ENCODE peak calls at places on chromosomes 11 and 22, in six cellular contexts. W is caudate nucleus, S is OCI-LY7, A is upper lobe of right lung, M is tibial nerve, K is tibial artery. D is an unnamed sample.

GRCh38 chr22:30196141-30196866 is 50.3 kb downstream of the LIF start:
- DNase-seq in W (no peak), S (peak; percentile 55), A (peak; percentile 86), M (peak; percentile 80), K (peak; percentile 77), D (peak; percentile 43)

GRCh38 chr11:109795234-109795633 is 298.0 kb upstream of the ZC3H12C start:
- DNase-seq in W (no peak), S (no peak), A (no peak), M (no peak), K (no peak), D (no peak)

GRCh38 chr22:24208012-24208749 is 26.9 kb downstream of the SUSD2 start:
- DNase-seq in W (no peak), S (no peak), A (no peak), M (peak; percentile 80), K (peak; percentile 78), D (no peak)

GRCh38 chr11:13446444-13446843 is 16.6 kb downstream of the BTBD10 start:
- DNase-seq in W (no peak), S (no peak), A (no peak), M (no peak), K (no peak), D (no peak)

GRCh38 chr11:44078794-44079193 is 12.7 kb downstream of the ACCS start:
- DNase-seq in W (no peak), S (no peak), A (no peak), M (no peak), K (no peak), D (no peak)

GRCh38 chr22:19741053-19741452 is 17.7 kb downstream of the GP1BB start:
- DNase-seq in W (no peak), S (no peak), A (no peak), M (no peak), K (no peak), D (no peak)

GRCh38 chr11:131749100-131749499 is 378.7 kb downstream of the NTM start:
- DNase-seq in W (no peak), S (no peak), A (no peak), M (no peak), K (no peak), D (no peak)

GRCh38 chr11:86676533-86677154 is 4.2 kb upstream of the ME3 start:
- DNase-seq in W (no peak), S (peak; percentile 3), A (no peak), M (no peak), K (no peak), D (no peak)

GRCh38 chr11:134406264-134407185 is 5.5 kb downstream of the B3GAT1 start:
- DNase-seq in W (no peak), S (no peak), A (no peak), M (no peak), K (no peak), D (no peak)

GRCh38 chr11:79026803-79027445 is 413.9 kb downstream of the TENM4 start:
- DNase-seq in W (no peak), S (no peak), A (no peak), M (no peak), K (no peak), D (no peak)

GRCh38 chr11:47189100-47189834 is 3.0 kb upstream of the PACSIN3 start:
- DNase-seq in W (no peak), S (no peak), A (no peak), M (no peak), K (no peak), D (no peak)

GRCh38 chr11:116798368-116798767 is 6.7 kb upstream of the APOA5 start:
- DNase-seq in W (no peak), S (no peak), A (no peak), M (no peak), K (no peak), D (no peak)

GRCh38 chr11:12139144-12139881 is 28.9 kb downstream of the MICAL2 start:
- DNase-seq in W (no peak), S (no peak), A (peak; percentile 67), M (no peak), K (peak; percentile 40), D (no peak)

GRCh38 chr22:46665151-46665695 is 45.0 kb downstream of the GRAMD4 start:
- DNase-seq in W (no peak), S (no peak), A (no peak), M (no peak), K (no peak), D (no peak)

GRCh38 chr11:60165538-60165937 is 17.3 kb downstream of the MS4A6A start:
- DNase-seq in W (no peak), S (no peak), A (no peak), M (no peak), K (no peak), D (no peak)

GRCh38 chr11:58658553-58659080 is 36.2 kb downstream of the CNTF start:
- DNase-seq in W (no peak), S (no peak), A (no peak), M (no peak), K (no peak), D (no peak)

GRCh38 chr11:68150029-68150428 is 28.8 kb upstream of the CHKA start:
- DNase-seq in W (no peak), S (no peak), A (peak; percentile 79), M (no peak), K (no peak), D (no peak)

GRCh38 chr11:46675288-46675851 is 25.0 kb downstream of the ARHGAP1 start:
- DNase-seq in W (no peak), S (no peak), A (peak; percentile 62), M (peak; percentile 88), K (peak; percentile 84), D (no peak)

GRCh38 chr11:77171885-77172665 is 44.0 kb downstream of the MYO7A start:
- DNase-seq in W (no peak), S (no peak), A (no peak), M (no peak), K (no peak), D (no peak)

GRCh38 chr11:117144477-117145392 is 648 bp downstream of the PAFAH1B2 start:
- DNase-seq in W (no peak), S (peak; percentile 64), A (peak; percentile 79), M (peak; percentile 47), K (peak; percentile 66), D (peak; percentile 37)

GRCh38 chr11:73176892-73177155 is 34.7 kb upstream of the FCHSD2 start:
- DNase-seq in W (no peak), S (no peak), A (no peak), M (no peak), K (no peak), D (no peak)

GRCh38 chr11:86954288-86955110 is 696 bp downstream of the FZD4 start:
- DNase-seq in W (no peak), S (no peak), A (peak; percentile 68), M (peak; percentile 57), K (peak; percentile 45), D (no peak)

GRCh38 chr22:21680830-21681565 is 15.2 kb downstream of the PPIL2 start:
- DNase-seq in W (no peak), S (no peak), A (no peak), M (no peak), K (no peak), D (no peak)

GRCh38 chr22:21681566-21682370 is 16.0 kb downstream of the PPIL2 start:
- DNase-seq in W (no peak), S (no peak), A (no peak), M (no peak), K (no peak), D (no peak)

GRCh38 chr22:21682385-21683175 is 16.8 kb downstream of the PPIL2 start:
- DNase-seq in W (no peak), S (no peak), A (no peak), M (no peak), K (no peak), D (no peak)

GRCh38 chr22:21677606-21678443 is 12.0 kb downstream of the PPIL2 start:
- DNase-seq in W (no peak), S (no peak), A (no peak), M (no peak), K (no peak), D (no peak)

DNA sequence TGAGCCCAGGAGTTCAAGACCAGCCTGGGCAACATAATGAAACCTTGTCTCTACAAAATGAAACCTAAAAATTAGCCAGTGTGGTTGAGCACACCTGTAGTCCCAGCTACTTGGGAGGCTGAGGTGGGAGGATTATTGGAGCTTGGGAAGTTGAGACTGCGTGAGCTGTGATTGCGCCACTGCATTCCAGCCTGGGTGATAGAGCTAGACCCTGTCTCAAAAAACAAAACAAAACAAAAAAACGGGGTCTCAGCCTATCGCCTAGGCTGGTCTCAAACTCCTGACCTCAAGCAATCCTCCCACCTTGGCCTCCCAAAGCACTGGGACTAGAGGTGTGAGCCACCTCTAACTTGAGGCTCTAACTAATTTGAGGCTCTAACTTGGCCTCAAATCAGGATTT is 13.6 kb downstream of the PPIL2 start:
- DNase-seq in W (no peak), S (no peak), A (no peak), M (no peak), K (no peak), D (no peak)
- H3K27ac ChIP-seq in W (no peak overlapping the region), S (no peak overlapping the region), A (no peak overlapping the region), M (no peak overlapping the region), K (no peak overlapping the region), D (no peak overlapping the region)

GRCh38 chr11:108732395-108732794 is 67.5 kb downstream of the DDX10 start:
- DNase-seq in W (no peak), S (no peak), A (no peak), M (no peak), K (no peak), D (no peak)
- H3K27ac ChIP-seq in W (no peak overlapping the region), S (no peak overlapping the region), A (no peak overlapping the region), M (no peak overlapping the region), K (no peak overlapping the region), D (no peak overlapping the region)

DNA sequence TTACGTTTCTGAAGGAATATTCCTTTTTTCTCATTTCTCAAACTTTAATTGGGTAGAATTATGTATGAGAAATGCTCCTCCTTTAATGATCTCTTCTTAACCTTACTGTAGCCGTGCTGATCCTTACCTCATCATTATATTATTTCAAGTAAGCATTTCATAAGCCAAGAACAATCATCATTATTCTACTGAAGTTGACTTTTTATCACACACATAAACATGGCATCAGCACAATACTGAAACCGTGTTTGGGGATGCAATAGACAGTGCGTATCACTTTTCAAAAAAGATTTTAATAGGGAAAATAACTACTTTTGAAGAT is 162.8 kb downstream of the ARHGAP42 start:
- DNase-seq in W (no peak), S (no peak), A (no peak), M (no peak), K (no peak), D (no peak)
- H3K27ac ChIP-seq in W (no peak overlapping the region), S (no peak overlapping the region), A (no peak overlapping the region), M (peak overlapping the region; percentile 31), K (peak overlapping the region; percentile 36), D (no peak overlapping the region)

DNA sequence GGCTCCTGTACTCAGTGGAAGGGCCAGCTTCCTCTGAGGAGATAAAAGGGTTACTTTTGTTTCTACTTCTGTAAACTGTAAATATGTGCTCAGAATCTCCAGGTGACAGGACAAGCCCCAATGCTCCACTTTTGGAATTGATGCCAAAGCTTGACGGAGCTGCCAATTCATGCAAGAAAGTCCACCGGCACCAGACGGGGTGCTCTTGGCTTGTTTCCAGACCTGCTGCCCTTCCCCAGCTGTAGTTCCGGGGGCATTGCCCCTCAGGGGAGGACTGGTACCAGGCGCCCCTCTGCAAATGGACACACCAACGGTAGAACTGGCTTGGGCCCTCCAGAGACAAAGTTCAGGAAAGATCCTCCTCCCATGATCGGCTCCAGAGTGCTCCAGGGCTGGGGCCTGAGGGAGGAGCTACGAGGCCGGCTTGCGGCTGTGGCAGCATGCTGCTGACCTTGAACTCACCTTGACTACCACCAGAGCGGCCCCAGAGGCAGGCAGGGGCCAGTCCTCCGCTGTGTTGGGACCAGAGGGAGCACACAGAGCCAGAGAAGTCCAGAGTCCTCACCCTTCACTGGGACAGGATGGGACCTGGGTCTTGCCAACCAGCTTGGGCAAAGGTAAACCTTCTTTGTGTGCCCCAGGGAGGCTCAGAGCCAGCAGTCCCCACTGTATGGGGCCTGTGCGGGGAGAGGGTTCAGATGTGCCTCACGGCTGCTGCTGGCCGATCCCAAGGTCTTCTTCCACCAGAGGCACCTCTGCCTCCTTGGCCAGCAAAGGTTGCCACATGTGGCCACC is 17.8 kb upstream of the OAF start:
- DNase-seq in W (no peak), S (no peak), A (no peak), M (no peak), K (no peak), D (no peak)
- H3K27ac ChIP-seq in W (no peak overlapping the region), S (no peak overlapping the region), A (no peak overlapping the region), M (no peak overlapping the region), K (no peak overlapping the region), D (no peak overlapping the region)